ENCODE peak calls at places on chromosomes 6 and 20, in four cellular contexts. One of them, this sample, is unnamed.

GRCh38 chr6:111818539-111819226 is 54.6 kb downstream of the FYN start:
- DNase-seq in psoas muscle: no peak
- DNase-seq in NCI-H1105: no peak
- DNase-seq in putamen: no peak
- DNase-seq in this sample: no peak

GRCh38 chr6:44742201-44742600 is 354.7 kb downstream of the CDC5L start:
- DNase-seq in psoas muscle: no peak
- DNase-seq in NCI-H1105: no peak
- DNase-seq in putamen: no peak
- DNase-seq in this sample: no peak

GRCh38 chr6:170404036-170404435 is 97.5 kb downstream of the FAM120B start:
- DNase-seq in psoas muscle: no peak
- DNase-seq in NCI-H1105: no peak
- DNase-seq in putamen: peak; percentile 56
- DNase-seq in this sample: no peak

GRCh38 chr20:859661-860294 is 26.3 kb downstream of the FAM110A start:
- DNase-seq in psoas muscle: no peak
- DNase-seq in NCI-H1105: no peak
- DNase-seq in putamen: no peak
- DNase-seq in this sample: no peak

GRCh38 chr6:63936399-63936798 is 300.8 kb downstream of the PHF3 start:
- DNase-seq in psoas muscle: no peak
- DNase-seq in NCI-H1105: no peak
- DNase-seq in putamen: no peak
- DNase-seq in this sample: no peak

GRCh38 chr6:154874684-154875594 is 120.2 kb upstream of the TIAM2 start:
- DNase-seq in psoas muscle: no peak
- DNase-seq in NCI-H1105: no peak
- DNase-seq in putamen: no peak
- DNase-seq in this sample: no peak

GRCh38 chr6:164331026-164331425 is 916.5 kb downstream of the QKI start:
- DNase-seq in psoas muscle: no peak
- DNase-seq in NCI-H1105: no peak
- DNase-seq in putamen: no peak
- DNase-seq in this sample: no peak

GRCh38 chr6:83051386-83052172 is 14.1 kb downstream of the UBE3D start:
- DNase-seq in psoas muscle: no peak
- DNase-seq in NCI-H1105: peak; percentile 45
- DNase-seq in putamen: no peak
- DNase-seq in this sample: no peak

GRCh38 chr6:28606424-28607391 is 81.0 kb downstream of the GPX5 start:
- DNase-seq in psoas muscle: no peak
- DNase-seq in NCI-H1105: peak; percentile 94
- DNase-seq in putamen: peak; percentile 52
- DNase-seq in this sample: no peak

GRCh38 chr6:24520929-24521546 is 26.3 kb downstream of the ALDH5A1 start:
- DNase-seq in psoas muscle: peak; percentile 33
- DNase-seq in NCI-H1105: no peak
- DNase-seq in putamen: no peak
- DNase-seq in this sample: peak; percentile 52

GRCh38 chr6:119541132-119541905 is 191.8 kb upstream of the MAN1A1 start:
- DNase-seq in psoas muscle: no peak
- DNase-seq in NCI-H1105: no peak
- DNase-seq in putamen: no peak
- DNase-seq in this sample: no peak

GRCh38 chr20:62628691-62629090 is 13.6 kb upstream of the SLCO4A1 start:
- DNase-seq in psoas muscle: no peak
- DNase-seq in NCI-H1105: no peak
- DNase-seq in putamen: no peak
- DNase-seq in this sample: no peak

GRCh38 chr6:42551202-42551601 is 12.6 kb upstream of the UBR2 start:
- DNase-seq in psoas muscle: no peak
- DNase-seq in NCI-H1105: no peak
- DNase-seq in putamen: peak; percentile 9
- DNase-seq in this sample: no peak

GRCh38 chr6:84061613-84062398 is 28.2 kb downstream of the MRAP2 start:
- DNase-seq in psoas muscle: no peak
- DNase-seq in NCI-H1105: no peak
- DNase-seq in putamen: no peak
- DNase-seq in this sample: no peak

GRCh38 chr6:79031821-79032590 is 46.0 kb downstream of the PHIP start:
- DNase-seq in psoas muscle: no peak
- DNase-seq in NCI-H1105: no peak
- DNase-seq in putamen: no peak
- DNase-seq in this sample: no peak

GRCh38 chr6:11126876-11127275 is 15.4 kb upstream of the ERVFRD-1 start:
- DNase-seq in psoas muscle: no peak
- DNase-seq in NCI-H1105: no peak
- DNase-seq in putamen: no peak
- DNase-seq in this sample: no peak

GRCh38 chr6:87745966-87746721 is 44.1 kb upstream of the AKIRIN2 start:
- DNase-seq in psoas muscle: no peak
- DNase-seq in NCI-H1105: no peak
- DNase-seq in putamen: no peak
- DNase-seq in this sample: no peak

GRCh38 chr6:108651781-108652227 is 91.1 kb downstream of the FOXO3 start:
- DNase-seq in psoas muscle: peak; percentile 51
- DNase-seq in NCI-H1105: no peak
- DNase-seq in putamen: no peak
- DNase-seq in this sample: no peak

GRCh38 chr6:20483902-20484497 is 50.3 kb upstream of the CDKAL1 start:
- DNase-seq in psoas muscle: no peak
- DNase-seq in NCI-H1105: no peak
- DNase-seq in putamen: no peak
- DNase-seq in this sample: no peak

GRCh38 chr20:6407163-6407562 is 284.3 kb upstream of the FERMT1 start:
- DNase-seq in psoas muscle: no peak
- DNase-seq in NCI-H1105: no peak
- DNase-seq in putamen: no peak
- DNase-seq in this sample: no peak